ENCODE peak calls at places on chromosomes 13 and 19, in eight cellular contexts. V, N, E, A, F, S, T and P are unnamed samples.
A peak's percentile ranks its signal among the peaks of the same experiment; 100 is the strongest.

GRCh38 chr19:3108775-3109174 is 14.6 kb downstream of the GNA11 start:
- DNase-seq in T (peak; percentile 50), F (peak; percentile 92), V (peak; percentile 24), S (peak; percentile 55), A (no peak), E (no peak), N (peak; percentile 77), P (no peak)

GRCh38 chr19:43474986-43475705 is 9.7 kb upstream of the LYPD3 start:
- DNase-seq in E (peak; percentile 98), A (peak; percentile 12), N (peak; percentile 96), F (peak; percentile 98), T (peak; percentile 97), V (peak; percentile 65), S (peak; percentile 96), P (peak; percentile 95)

GRCh38 chr19:29214411-29214810 is 1.5 kb upstream of the UQCRFS1 start:
- DNase-seq in S (no peak), N (no peak), E (no peak), V (no peak), T (no peak), A (no peak), F (no peak), P (no peak)

GRCh38 chr19:35545855-35546381 is 492 bp downstream of the TMEM147 start:
- DNase-seq in V (no peak), N (peak; percentile 76), S (peak; percentile 58), E (no peak), F (peak; percentile 63), A (no peak), T (no peak), P (no peak)

GRCh38 chr13:104586010-104586746 is 1520.0 kb upstream of the SLC10A2 start:
- DNase-seq in F (peak; percentile 6), E (no peak), T (peak; percentile 87), S (no peak), A (no peak), V (peak; percentile 55), N (no peak), P (no peak)

GRCh38 chr19:2255982-2256685 is at the start of gene JSRP1:
- DNase-seq in T (no peak), S (no peak), N (no peak), E (peak; percentile 75), V (no peak), A (no peak), F (peak; percentile 56), P (no peak)

GRCh38 chr19:2800506-2800905 is 15.2 kb downstream of the THOP1 start:
- DNase-seq in E (no peak), A (no peak), V (no peak), F (no peak), S (no peak), T (no peak), N (no peak), P (no peak)

GRCh38 chr19:1566392-1567115 is 1.6 kb downstream of the MEX3D start:
- DNase-seq in N (no peak), F (peak; percentile 89), S (peak; percentile 69), A (no peak), E (peak; percentile 84), V (peak; percentile 56), T (peak; percentile 77), P (peak; percentile 72)

GRCh38 chr19:12786149-12786870 is 5.0 kb upstream of the JUNB start:
- DNase-seq in E (no peak), A (peak; percentile 50), V (no peak), T (no peak), N (no peak), F (no peak), S (peak; percentile 31), P (no peak)

GRCh38 chr19:7983995-7984837 is 21.2 kb downstream of the ELAVL1 start:
- DNase-seq in N (no peak), A (no peak), S (no peak), V (no peak), T (no peak), F (no peak), E (peak; percentile 46), P (no peak)
- TF ChIP-seq CTCF in N (no peak), A (no peak), S (no peak), V (no peak), T (no peak), F (no peak), E (no peak), P (no peak)

GRCh38 chr13:33815011-33815550 is 2.9 kb upstream of the RFC3 start:
- DNase-seq in F (no peak), N (no peak), A (no peak), T (no peak), E (no peak), V (no peak), S (no peak), P (no peak)
- TF ChIP-seq CTCF in F (no peak), N (no peak), A (no peak), T (no peak), E (no peak), V (no peak), S (no peak), P (no peak)

DNA sequence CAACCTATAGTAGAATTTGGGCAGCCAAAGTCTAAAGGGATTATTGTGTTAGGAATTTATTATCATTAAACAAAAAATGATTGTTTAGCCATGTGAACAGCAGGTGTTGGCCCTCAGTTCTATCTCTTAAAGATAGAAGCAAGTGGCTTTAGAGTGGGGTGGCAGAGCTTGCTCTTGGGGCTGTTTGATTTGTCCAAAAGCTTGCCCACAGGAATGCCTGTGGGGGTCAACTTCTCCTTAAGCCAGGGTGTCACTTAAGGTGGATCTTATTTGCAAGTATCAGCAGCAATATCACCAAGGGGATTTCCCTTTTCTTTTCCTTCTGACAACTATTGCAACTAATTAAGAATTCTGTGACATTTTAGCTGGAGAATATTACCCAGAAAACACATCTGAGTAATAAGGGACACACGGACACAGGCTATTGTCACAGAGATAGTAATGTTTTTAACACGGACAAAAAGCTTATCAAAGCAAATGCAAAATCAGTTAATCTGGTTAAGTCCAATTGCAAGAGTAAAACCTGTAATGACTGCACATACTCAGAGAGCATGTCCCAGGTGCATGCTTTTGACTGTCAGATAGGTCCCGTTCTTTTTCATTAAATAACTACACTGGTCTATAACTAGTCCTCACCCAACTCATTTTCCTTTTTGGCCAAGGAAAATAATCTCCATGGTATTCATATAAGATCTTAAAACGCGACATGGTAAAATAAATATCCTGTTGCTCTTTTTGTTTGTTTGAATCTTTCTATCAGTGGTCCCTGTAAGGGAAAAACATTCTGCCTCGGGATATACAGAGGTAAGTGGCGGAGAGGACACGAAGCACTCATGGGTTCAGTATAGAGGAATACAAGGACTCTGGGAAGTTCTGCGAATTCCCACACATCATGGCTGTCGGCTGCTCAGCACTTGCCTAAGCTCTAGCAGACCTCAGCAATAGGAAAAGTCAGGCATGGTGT is 172.1 kb upstream of the RFC3 start:
- DNase-seq in V (no peak), N (no peak), T (no peak), S (no peak), F (no peak), E (no peak), A (no peak), P (no peak)
- TF ChIP-seq CTCF in V (no peak), N (no peak), T (no peak), S (no peak), F (no peak), E (no peak), A (no peak), P (no peak)

DNA sequence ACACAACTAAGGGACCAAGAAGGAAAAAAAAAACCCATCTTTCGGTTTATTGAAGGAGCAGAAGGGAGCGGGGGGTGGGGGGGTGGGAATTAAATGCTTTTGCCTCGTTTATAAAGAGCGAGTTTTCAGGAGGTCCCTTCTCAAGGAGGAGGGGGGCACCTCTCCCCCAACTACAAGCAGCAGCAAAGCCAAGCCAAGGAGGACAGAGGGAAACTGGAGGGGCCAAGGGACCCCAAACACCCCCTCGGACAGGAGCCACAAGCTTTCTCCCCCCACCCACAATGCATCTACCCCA is 2.4 kb downstream of the IRF2BP1 start:
- DNase-seq in F (no peak), T (no peak), N (no peak), A (no peak), S (no peak), V (no peak), E (no peak), P (no peak)
- TF ChIP-seq CTCF in F (no peak), T (no peak), N (no peak), A (no peak), S (peak; percentile 50), V (no peak), E (no peak), P (no peak)

GRCh38 chr13:73416093-73416492 is 357.3 kb downstream of the KLF5 start:
- DNase-seq in N (no peak), F (no peak), A (no peak), S (no peak), E (no peak), V (peak; percentile 2), T (no peak), P (no peak)

GRCh38 chr13:73421310-73421912 is 362.6 kb downstream of the KLF5 start:
- DNase-seq in F (no peak), E (no peak), V (peak; percentile 57), N (no peak), S (no peak), T (peak; percentile 68), A (no peak), P (no peak)

GRCh38 chr13:73412933-73413332 is 354.1 kb downstream of the KLF5 start:
- DNase-seq in V (no peak), E (no peak), T (no peak), N (no peak), A (no peak), S (no peak), F (no peak), P (no peak)

GRCh38 chr13:73422973-73423372 is 364.2 kb downstream of the KLF5 start:
- DNase-seq in N (no peak), E (no peak), T (no peak), A (no peak), V (no peak), F (no peak), S (no peak), P (no peak)

GRCh38 chr13:73417012-73417615 is 358.3 kb downstream of the KLF5 start:
- DNase-seq in V (no peak), N (peak; percentile 13), E (no peak), S (peak; percentile 37), A (no peak), T (no peak), F (peak; percentile 30), P (no peak)
- TF ChIP-seq CTCF in V (no peak), N (peak; percentile 8), E (peak; percentile 31), S (peak; percentile 27), A (no peak), T (peak; percentile 18), F (peak; percentile 47), P (no peak)

DNA sequence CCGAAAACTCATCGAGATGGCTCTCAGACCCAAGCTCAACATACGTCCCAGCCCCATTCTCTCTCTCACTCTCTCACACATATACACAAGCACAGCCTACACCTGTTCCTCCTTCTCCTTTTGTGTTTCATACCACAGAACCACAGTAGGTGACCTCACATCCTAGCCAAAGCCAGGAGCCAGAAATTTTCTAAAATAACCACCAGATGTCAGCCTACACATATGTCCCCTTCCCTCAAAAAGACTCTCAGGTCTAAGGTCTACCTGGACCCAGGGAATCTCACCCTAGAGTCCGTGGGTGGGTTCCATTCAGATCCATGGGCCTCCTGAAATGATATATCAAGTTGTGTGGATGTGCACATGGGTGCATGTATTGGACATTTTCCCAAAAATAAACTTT is 104.2 kb upstream of the IPO5 start:
- DNase-seq in A (no peak), V (no peak), S (peak; percentile 24), E (no peak), T (peak; percentile 52), N (peak; percentile 28), F (peak; percentile 73), P (no peak)
- TF ChIP-seq CTCF in A (no peak), V (peak; percentile 36), S (peak; percentile 53), E (no peak), T (peak; percentile 58), N (no peak), F (peak; percentile 57), P (no peak)

GRCh38 chr13:32381539-32381938 is 46.4 kb downstream of the N4BP2L1 start:
- DNase-seq in A (no peak), N (peak; percentile 31), S (peak; percentile 5), F (peak; percentile 76), E (no peak), T (peak; percentile 37), V (peak; percentile 11), P (no peak)
- TF ChIP-seq CTCF in A (peak; percentile 29), N (peak; percentile 46), S (no peak), F (peak; percentile 69), E (peak; percentile 16), T (peak; percentile 56), V (peak; percentile 66), P (no peak)